ENCODE peak calls at places on chromosomes 7 and 10, in five cellular contexts. N is lower leg skin; Y is activated CD4-positive, alpha-beta T cell treated with anti-CD3 and anti-CD28 coated beads, Interleukin-2, amount 10 ng/mL, durations not matched to agents 7 days and 5 days; H is amniotic epithelial cell; G is activated naive CD8-positive, alpha-beta T cell treated with anti-CD3 and anti-CD28 coated beads, Interleukin-2, amount 50 U/mL, for 16 hours. X is an unnamed sample.

GRCh38 chr7:22442187-22442886 is 57.7 kb downstream of the STEAP1B start:
- DNase-seq in G (no peak), N (no peak), Y (no peak), H (no peak), X (no peak)

GRCh38 chr10:90319188-90319914 is 538.5 kb downstream of the HTR7 start:
- DNase-seq in Y (no peak), H (peak; percentile 86), G (no peak), N (no peak), X (no peak)

GRCh38 chr10:2828741-2829140 is 238.6 kb upstream of the PFKP start:
- DNase-seq in N (no peak), H (no peak), G (no peak), Y (no peak), X (no peak)

GRCh38 chr10:53808677-53809076 is 992.4 kb downstream of the PCDH15 start:
- DNase-seq in H (no peak), Y (no peak), G (no peak), N (no peak), X (no peak)

GRCh38 chr7:122544463-122544862 is 154.5 kb downstream of the RNF133 start:
- DNase-seq in Y (no peak), G (no peak), N (no peak), H (no peak), X (no peak)

GRCh38 chr7:100516135-100516812 is 22.7 kb upstream of the AGFG2 start:
- DNase-seq in N (peak; percentile 92), Y (peak; percentile 78), G (no peak), H (peak; percentile 95), X (peak; percentile 20)

GRCh38 chr10:43287056-43288007 is 20.5 kb upstream of the RASGEF1A start:
- DNase-seq in N (peak; percentile 85), G (no peak), Y (peak; percentile 81), H (peak; percentile 30), X (no peak)

GRCh38 chr10:35636942-35637341 is 5.2 kb downstream of the FZD8 start:
- DNase-seq in Y (no peak), N (no peak), H (no peak), G (no peak), X (no peak)

GRCh38 chr10:125911145-125911544 is 14.8 kb downstream of the FANK1 start:
- DNase-seq in G (no peak), N (no peak), H (no peak), Y (no peak), X (no peak)

GRCh38 chr10:45000138-45000763 is 472 bp upstream of the ZNF22 start:
- DNase-seq in G (no peak), Y (no peak), H (peak; percentile 74), N (peak; percentile 96), X (peak; percentile 84)

GRCh38 chr10:82288461-82288881 is 413.5 kb downstream of the NRG3 start:
- DNase-seq in G (no peak), H (peak; percentile 86), Y (no peak), N (no peak), X (no peak)

GRCh38 chr7:43879477-43879876 is 10.2 kb upstream of the MRPS24 start:
- DNase-seq in G (no peak), Y (no peak), N (no peak), H (peak; percentile 88), X (no peak)

GRCh38 chr10:27643296-27643695 is 102.3 kb downstream of the MKX start:
- DNase-seq in Y (no peak), H (no peak), G (no peak), N (no peak), X (no peak)